ENCODE peak calls at places on chromosomes 6 and 20, in nine cellular contexts. P, D, V, R, K, B, M, L and F are unnamed samples.

GRCh38 chr20:25692499-25692898 is 4.2 kb downstream of the ZNF337 start:
- DNase-seq in P (no peak), M (no peak), R (peak), L (no peak), V (no peak), K (no peak), B (no peak), D (no peak), F (no peak)

GRCh38 chr6:7262037-7262461 is 51.0 kb downstream of the SSR1 start:
- DNase-seq in K (no peak), P (no peak), L (no peak), D (peak), B (no peak), M (no peak), R (peak), V (no peak), F (no peak)

GRCh38 chr6:67706388-67706787 is 928.7 kb upstream of the ADGRB3 start:
- DNase-seq in V (no peak), P (no peak), M (no peak), L (no peak), D (no peak), B (no peak), K (no peak), R (no peak), F (no peak)

GRCh38 chr6:149948616-149949015 is 6.8 kb downstream of the ULBP2 start:
- DNase-seq in M (no peak), K (no peak), D (no peak), L (no peak), V (no peak), R (no peak), B (no peak), P (no peak), F (no peak)

GRCh38 chr20:38357653-38358207 is 11.4 kb downstream of the LBP start:
- DNase-seq in B (no peak), D (no peak), P (no peak), M (no peak), R (no peak), L (no peak), V (no peak), K (no peak), F (no peak)

GRCh38 chr6:95280690-95281273 is 296.6 kb upstream of the MANEA start:
- DNase-seq in P (peak), K (no peak), D (no peak), R (peak), B (peak), L (peak), V (no peak), M (peak), F (no peak)

GRCh38 chr6:43489277-43490072 is 12.1 kb downstream of the TJAP1 start:
- DNase-seq in K (no peak), R (no peak), P (no peak), D (no peak), B (no peak), V (no peak), M (no peak), L (peak), F (no peak)

GRCh38 chr6:105318660-105319059 is 84.2 kb downstream of the PREP start:
- DNase-seq in L (no peak), V (no peak), M (no peak), D (no peak), P (no peak), K (peak), B (peak), R (no peak), F (no peak)

GRCh38 chr6:8633762-8634161 is 198.4 kb upstream of the SLC35B3 start:
- DNase-seq in D (no peak), V (no peak), R (no peak), L (no peak), P (no peak), M (no peak), B (no peak), K (no peak), F (no peak)

GRCh38 chr6:31576897-31577341 is 1.6 kb downstream of the TNF start:
- DNase-seq in L (no peak), R (no peak), D (no peak), V (no peak), B (no peak), M (no peak), P (no peak), K (no peak), F (no peak)